ENCODE peak calls at places on chromosomes 1 and 21, in nine cellular contexts. D is astrocyte, H is HCT116, Y is AG04450, X is heart right ventricle, J is spleen, Z is stomach, U is upper lobe of right lung, Q is fibroblast of lung. L is an unnamed sample. For H3K27me3, the result is how much of the 10 kb centered on the place peaks cover.

GRCh38 chr1:32246888-32247273 is at the start of gene FAM167B:
- DNase-seq in D (peak), H (no peak), Y (no peak), X (peak), J (no peak), Z (no peak), U (no peak), Q (peak), L (no peak)

GRCh38 chr1:226201029-226201593 is 14.6 kb upstream of the ACBD3 start:
- DNase-seq in D (no peak), H (peak), Y (no peak), X (no peak), J (no peak), Z (no peak), U (no peak), Q (no peak), L (no peak)

GRCh38 chr1:194028002-194028401 is 841.6 kb upstream of the B3GALT2 start:
- DNase-seq in D (no peak), H (no peak), Y (no peak), X (no peak), J (no peak), Z (no peak), U (no peak), Q (no peak), L (no peak)

GRCh38 chr1:182764029-182764768 is 25.4 kb upstream of the NPL start:
- DNase-seq in D (no peak), H (no peak), Y (no peak), X (no peak), J (no peak), Z (no peak), U (no peak), Q (no peak), L (no peak)

GRCh38 chr1:235888119-235888643 is 21.5 kb upstream of the LYST start:
- DNase-seq in D (no peak), H (no peak), Y (no peak), X (no peak), J (no peak), Z (no peak), U (no peak), Q (no peak), L (no peak)

GRCh38 chr21:45167796-45168222 is 93.4 kb downstream of the ADARB1 start:
- DNase-seq in D (peak), H (no peak), Y (no peak), X (no peak), J (no peak), Z (no peak), U (no peak), Q (peak), L (no peak)

GRCh38 chr1:29577512-29577911 is 341.2 kb downstream of the PTPRU start:
- DNase-seq in D (no peak), H (no peak), Y (no peak), X (no peak), J (no peak), Z (no peak), U (no peak), Q (no peak), L (no peak)

GRCh38 chr21:27590271-27590670 is 623.4 kb upstream of the ADAMTS5 start:
- DNase-seq in D (no peak), H (no peak), Y (no peak), X (peak), J (no peak), Z (no peak), U (no peak), Q (peak), L (no peak)

GRCh38 chr1:166485620-166486019 is 318.8 kb upstream of the FAM78B start:
- DNase-seq in D (peak), H (no peak), Y (no peak), X (no peak), J (no peak), Z (no peak), U (no peak), Q (peak), L (no peak)

GRCh38 chr1:2466270-2466665 is 9.8 kb upstream of the PLCH2 start:
- DNase-seq in D (no peak), H (no peak), Y (no peak), X (no peak), J (no peak), Z (no peak), U (no peak), Q (no peak), L (no peak)

GRCh38 chr1:156064615-156065014 is 3.7 kb downstream of the RAB25 start:
- DNase-seq in D (no peak), H (no peak), Y (no peak), X (no peak), J (no peak), Z (no peak), U (no peak), Q (no peak), L (no peak)

GRCh38 chr1:167669209-167670139 is 39.4 kb downstream of the RCSD1 start:
- DNase-seq in D (no peak), H (no peak), Y (no peak), X (no peak), J (no peak), Z (no peak), U (no peak), Q (no peak), L (no peak)

GRCh38 chr1:201505505-201505893 is 1.4 kb downstream of the CSRP1 start:
- DNase-seq in D (peak), H (no peak), Y (no peak), X (peak), J (no peak), Z (no peak), U (no peak), Q (peak), L (no peak)

GRCh38 chr1:148372731-148373130 is 110.4 kb downstream of the PPIAL4G start:
- DNase-seq in D (no peak), H (no peak), Y (no peak), X (no peak), J (no peak), Z (no peak), U (no peak), Q (peak), L (peak)

GRCh38 chr1:44603718-44604117 is 70.6 kb downstream of the TMEM53 start:
- DNase-seq in D (no peak), H (no peak), Y (no peak), X (no peak), J (peak), Z (peak), U (no peak), Q (no peak), L (no peak)

GRCh38 chr1:41349361-41350054 is 11.7 kb upstream of the FOXO6 start:
- DNase-seq in D (no peak), H (no peak), Y (no peak), X (no peak), J (peak), Z (no peak), U (peak), Q (no peak), L (no peak)

GRCh38 chr1:12615166-12615915 is 2.7 kb downstream of the DHRS3 start:
- DNase-seq in D (no peak), H (no peak), Y (no peak), X (no peak), J (no peak), Z (no peak), U (no peak), Q (no peak), L (no peak)

GRCh38 chr1:22888320-22889075 is 84.2 kb downstream of the LACTBL1 start:
- DNase-seq in D (peak), H (no peak), Y (no peak), X (no peak), J (no peak), Z (no peak), U (no peak), Q (peak), L (no peak)

GRCh38 chr1:159993911-159994310 is 37.9 kb downstream of the PIGM start:
- DNase-seq in D (no peak), H (no peak), Y (no peak), X (no peak), J (no peak), Z (peak), U (no peak), Q (no peak), L (no peak)

GRCh38 chr1:41650176-41650519 is 165.7 kb upstream of the EDN2 start:
- DNase-seq in D (no peak), H (no peak), Y (no peak), X (peak), J (peak), Z (no peak), U (peak), Q (peak), L (no peak)

GRCh38 chr1:68166348-68166747 is 66.0 kb downstream of the WLS start:
- DNase-seq in D (peak), H (no peak), Y (no peak), X (no peak), J (no peak), Z (no peak), U (no peak), Q (peak), L (no peak)

GRCh38 chr1:7582439-7582972 is 188.6 kb upstream of the VAMP3 start:
- DNase-seq in D (no peak), H (no peak), Y (no peak), X (no peak), J (peak), Z (no peak), U (no peak), Q (no peak), L (no peak)

GRCh38 chr1:56516539-56517252 is 62.7 kb downstream of the PLPP3 start:
- DNase-seq in D (peak), H (peak), Y (no peak), X (no peak), J (no peak), Z (peak), U (no peak), Q (peak), L (peak)

GRCh38 chr1:17369466-17369865 is 2.5 kb upstream of the PADI6 start:
- DNase-seq in D (peak), H (no peak), Y (no peak), X (no peak), J (no peak), Z (no peak), U (no peak), Q (peak), L (no peak)

GRCh38 chr1:170407601-170408000 is 124.4 kb upstream of the GORAB start:
- DNase-seq in D (no peak), H (no peak), Y (no peak), X (no peak), J (no peak), Z (no peak), U (no peak), Q (no peak), L (no peak)

GRCh38 chr1:224592636-224593579 is 23.2 kb upstream of the CNIH3 start:
- DNase-seq in D (peak), H (no peak), Y (peak), X (no peak), J (no peak), Z (no peak), U (no peak), Q (peak), L (no peak)

GRCh38 chr1:116157096-116157495 is 45.9 kb downstream of the MAB21L3 start:
- DNase-seq in D (no peak), H (no peak), Y (no peak), X (no peak), J (no peak), Z (no peak), U (no peak), Q (no peak), L (no peak)

GRCh38 chr1:71908871-71909390 is 373.4 kb downstream of the NEGR1 start:
- DNase-seq in D (no peak), H (no peak), Y (no peak), X (no peak), J (no peak), Z (no peak), U (no peak), Q (no peak), L (no peak)

GRCh38 chr1:32724678-32725594 is 22.4 kb upstream of the SYNC start:
- DNase-seq in D (peak), H (peak), Y (peak), X (peak), J (no peak), Z (peak), U (peak), Q (peak), L (no peak)

GRCh38 chr1:24150228-24151174 is 7.6 kb upstream of the IL22RA1 start:
- DNase-seq in D (peak), H (peak), Y (peak), X (peak), J (peak), Z (peak), U (peak), Q (peak), L (peak)
- H3K4me3 ChIP-seq in D (peak), H (peak), Y (peak), X (no peak), J (no peak), Z (peak), U (no peak), Q (no peak), L (no peak)

DNA sequence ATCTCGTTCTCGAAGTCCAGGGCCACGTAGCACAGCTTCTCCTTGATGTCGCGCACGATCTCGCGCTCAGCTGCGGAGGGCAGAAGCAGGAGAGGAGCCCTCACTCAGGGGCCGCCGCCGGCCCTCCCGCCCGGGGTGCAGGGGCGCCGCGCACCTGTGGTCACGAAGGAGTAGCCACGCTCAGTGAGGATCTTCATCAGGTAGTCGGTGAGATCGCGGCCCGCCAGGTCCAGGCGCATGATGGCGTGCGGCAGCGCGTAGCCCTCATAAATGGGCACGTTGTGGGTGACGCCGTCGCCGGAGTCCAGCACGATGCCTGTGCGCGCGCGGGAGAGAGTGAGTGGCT is 1.8 kb downstream of the ACTA1 start:
- DNase-seq in D (no peak), H (no peak), Y (no peak), X (no peak), J (no peak), Z (no peak), U (no peak), Q (no peak), L (no peak)
- H3K27me3 ChIP-seq in D (half or more), H (under half), Y (half or more), X (half or more), J (under half), Z (half or more), U (half or more), Q (half or more), L (under half)

DNA sequence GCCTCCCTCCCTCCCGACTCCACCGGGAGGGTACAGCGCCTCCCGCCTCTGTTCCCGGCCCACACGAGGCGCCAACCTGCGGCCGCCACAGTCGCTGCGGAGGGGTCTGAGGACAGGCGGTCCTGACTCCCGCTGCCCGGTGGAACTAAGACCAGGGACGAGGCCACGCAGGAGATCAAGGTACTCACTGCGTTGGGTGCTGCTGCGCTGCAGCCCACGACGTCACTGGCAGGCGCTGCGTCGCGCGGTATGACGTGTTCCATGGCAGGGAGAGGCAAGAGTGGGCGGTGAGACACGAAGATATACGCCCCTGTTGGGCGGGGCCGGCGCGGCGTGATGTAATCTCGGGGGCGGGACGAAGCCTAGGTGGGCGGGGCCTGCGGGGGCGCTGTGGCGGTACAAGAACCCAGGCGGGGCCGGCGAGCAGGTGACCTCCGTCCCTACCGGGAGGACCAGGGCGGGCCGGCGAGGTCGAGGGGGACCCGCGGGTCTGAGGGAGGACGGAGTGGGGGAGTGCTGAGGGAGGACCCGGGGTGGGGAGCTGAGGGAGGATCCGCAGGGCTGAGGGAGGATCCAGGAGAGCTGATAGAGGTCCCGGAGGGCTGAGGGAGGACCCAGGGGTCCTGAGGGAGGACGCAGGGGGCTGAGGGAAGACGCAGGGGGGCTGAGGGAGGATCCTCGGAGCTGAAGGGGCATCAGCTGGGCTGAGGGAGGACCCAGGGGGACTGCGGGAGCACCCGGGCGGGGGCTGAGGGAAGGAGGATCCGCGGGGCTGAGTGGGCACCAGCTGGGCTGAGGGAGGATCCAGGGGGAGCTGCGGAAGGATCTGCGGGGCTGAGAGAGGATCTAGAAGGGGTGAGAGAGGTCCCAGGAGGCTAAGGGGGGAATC is at the start of gene MRPL55:
- DNase-seq in D (peak), H (peak), Y (peak), X (peak), J (peak), Z (peak), U (peak), Q (peak), L (peak)
- TF ChIP-seq CTCF in D (no peak), H (no peak), Y (peak), X (peak), J (no peak), Z (no peak), U (no peak), Q (no peak), L (peak)

DNA sequence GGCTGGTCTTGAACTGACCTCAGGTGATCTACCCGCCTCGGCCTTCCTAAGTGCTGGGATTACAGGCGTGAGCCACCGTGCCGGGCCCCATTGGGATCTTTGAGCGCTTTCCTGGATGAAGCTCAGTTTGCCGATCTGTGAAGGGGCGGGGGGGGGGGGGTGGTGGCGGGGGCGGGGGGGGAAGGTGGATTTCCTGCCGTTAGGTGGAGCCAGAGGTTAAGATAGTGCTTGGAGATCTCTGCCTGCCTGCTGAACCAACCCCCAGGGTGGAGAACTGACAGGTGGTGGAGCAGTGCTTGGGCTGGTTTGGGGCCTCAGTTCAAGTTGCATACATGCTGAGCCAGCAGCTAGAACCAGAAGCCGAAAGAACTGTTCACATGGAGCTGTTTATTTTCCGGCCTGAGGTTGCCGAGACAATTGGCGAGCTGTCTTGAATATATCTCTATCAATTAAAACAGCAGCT is 1.7 kb downstream of the TMCC2 start:
- DNase-seq in D (no peak), H (peak), Y (no peak), X (peak), J (no peak), Z (peak), U (no peak), Q (peak), L (peak)
- H3K4me3 ChIP-seq in D (no peak), H (peak), Y (peak), X (no peak), J (peak), Z (peak), U (peak), Q (no peak), L (peak)

GRCh38 chr1:50977575-50978143 is 7.6 kb downstream of the CDKN2C start:
- DNase-seq in D (no peak), H (no peak), Y (no peak), X (peak), J (peak), Z (peak), U (peak), Q (peak), L (peak)
- H3K27me3 ChIP-seq in D (under half), H (under half), Y (under half), X (under half), J (under half), Z (under half), U (under half), Q (under half), L (under half)

GRCh38 chr1:150187560-150187931 is 37.8 kb downstream of the PLEKHO1 start:
- DNase-seq in D (no peak), H (no peak), Y (no peak), X (no peak), J (no peak), Z (no peak), U (no peak), Q (no peak), L (no peak)
- TF ChIP-seq CTCF in D (no peak), H (no peak), Y (no peak), X (no peak), J (peak), Z (no peak), U (no peak), Q (no peak), L (no peak)

GRCh38 chr21:42507418-42507817 is 6.2 kb upstream of the SLC37A1 start:
- DNase-seq in D (no peak), H (no peak), Y (no peak), X (no peak), J (no peak), Z (no peak), U (no peak), Q (no peak), L (no peak)

GRCh38 chr21:42500736-42501135 is 4.7 kb upstream of the RSPH1 start:
- DNase-seq in D (no peak), H (no peak), Y (no peak), X (no peak), J (no peak), Z (no peak), U (no peak), Q (no peak), L (no peak)

GRCh38 chr21:42505090-42505726 is 8.4 kb upstream of the SLC37A1 start:
- DNase-seq in D (no peak), H (no peak), Y (no peak), X (no peak), J (no peak), Z (no peak), U (no peak), Q (no peak), L (no peak)

GRCh38 chr21:42500225-42500624 is 4.2 kb upstream of the RSPH1 start:
- DNase-seq in D (no peak), H (no peak), Y (no peak), X (no peak), J (no peak), Z (no peak), U (no peak), Q (no peak), L (no peak)

GRCh38 chr21:42503711-42504110 is 7.7 kb upstream of the RSPH1 start:
- DNase-seq in D (no peak), H (no peak), Y (no peak), X (no peak), J (no peak), Z (no peak), U (no peak), Q (no peak), L (no peak)
- H3K4me3 ChIP-seq in D (no peak), H (no peak), Y (no peak), X (no peak), J (no peak), Z (no peak), U (no peak), Q (no peak), L (no peak)

DNA sequence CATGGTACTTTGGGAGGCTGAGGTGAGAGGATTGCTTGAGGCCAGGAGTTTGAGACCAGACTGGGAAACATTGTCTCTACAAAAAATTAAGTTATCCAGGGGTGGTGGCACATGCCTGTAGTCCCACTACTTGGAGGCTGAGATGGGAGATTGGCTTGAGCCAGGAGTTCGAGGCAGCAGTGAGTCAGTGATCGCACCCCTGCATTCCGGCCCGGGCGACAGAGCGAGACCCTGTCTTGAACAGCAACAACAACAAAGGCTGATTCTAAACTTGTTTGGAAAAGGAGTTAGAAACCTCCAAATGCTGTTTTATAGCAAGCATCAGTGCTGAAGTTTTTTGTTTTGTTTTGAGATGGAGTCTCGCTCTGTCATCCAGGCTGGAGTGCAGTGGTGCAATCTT is 14.7 kb downstream of the LYPD8 start:
- DNase-seq in D (no peak), H (no peak), Y (no peak), X (no peak), J (no peak), Z (no peak), U (peak), Q (no peak), L (no peak)
- H3K27me3 ChIP-seq in D (under half), H (under half), Y (under half), X (under half), J (under half), Z (under half), U (under half), Q (under half), L (under half)

DNA sequence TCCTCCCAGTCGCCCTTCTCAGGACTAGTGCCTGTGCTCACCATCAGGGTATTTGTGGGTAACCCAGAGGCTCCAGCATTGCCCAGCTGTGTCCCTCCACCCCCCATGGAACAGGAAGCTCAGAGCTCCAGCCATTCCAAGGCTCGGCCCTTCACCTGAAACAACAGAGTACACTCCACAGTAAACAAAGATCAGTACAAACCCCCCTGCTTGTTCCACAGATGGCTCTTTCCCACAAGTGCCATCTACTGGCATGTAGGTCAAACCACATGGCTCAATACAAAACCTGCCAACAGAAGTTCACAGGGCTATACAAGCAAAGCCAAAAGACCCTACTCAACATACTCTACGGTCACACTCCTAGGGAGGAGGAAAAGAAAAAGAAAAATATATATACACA is 258.7 kb downstream of the AGBL4 start:
- DNase-seq in D (no peak), H (no peak), Y (no peak), X (no peak), J (no peak), Z (no peak), U (no peak), Q (no peak), L (no peak)
- TF ChIP-seq CTCF in D (no peak), H (no peak), Y (no peak), X (no peak), J (no peak), Z (no peak), U (no peak), Q (no peak), L (no peak)